ENCODE peak calls at places on chromosomes 12 and 14, in eight cellular contexts. G, T, Q, B, M, H, J and N are unnamed samples.

GRCh38 chr12:38157933-38158401 is 158.6 kb upstream of the ALG10B start:
- ATAC-seq in H (no peak), J (no peak), M (no peak), T (no peak), B (no peak), G (no peak), Q (no peak), N (no peak)

GRCh38 chr12:14979468-14979867 is 6.6 kb downstream of the PDE6H start:
- ATAC-seq in J (peak), M (no peak), T (peak), B (no peak), H (no peak), Q (no peak), G (no peak), N (no peak)

GRCh38 chr12:69324797-69325466 is 23.2 kb upstream of the LYZ start:
- ATAC-seq in J (no peak), H (no peak), G (no peak), B (peak), T (no peak), M (peak), Q (no peak), N (peak)

GRCh38 chr14:72917420-72917819 is 8.8 kb upstream of the DCAF4 start:
- ATAC-seq in H (no peak), J (no peak), G (no peak), T (no peak), B (no peak), Q (no peak), M (no peak), N (no peak)

GRCh38 chr14:37253905-37254304 is 56.2 kb downstream of the MIPOL1 start:
- ATAC-seq in Q (no peak), G (no peak), H (no peak), M (no peak), T (no peak), J (no peak), B (no peak), N (no peak)

GRCh38 chr12:48940181-48940580 is 14.9 kb upstream of the FKBP11 start:
- ATAC-seq in H (no peak), G (no peak), Q (no peak), M (peak), T (no peak), J (no peak), B (no peak), N (no peak)

GRCh38 chr14:22500954-22501353 is 88.1 kb downstream of the DAD1 start:
- ATAC-seq in G (no peak), H (no peak), M (no peak), J (peak), T (no peak), B (no peak), Q (no peak), N (peak)

GRCh38 chr12:7460375-7461259 is 16.7 kb upstream of the CD163L1 start:
- ATAC-seq in B (peak), T (peak), M (peak), J (peak), H (no peak), Q (peak), G (peak), N (peak)

GRCh38 chr12:113090740-113091139 is 34.2 kb downstream of the DTX1 start:
- ATAC-seq in J (no peak), G (no peak), M (peak), T (no peak), Q (no peak), H (no peak), B (no peak), N (no peak)

GRCh38 chr14:53929871-53930685 is 26.5 kb downstream of the BMP4 start:
- ATAC-seq in Q (no peak), T (no peak), B (peak), H (no peak), M (no peak), G (no peak), J (no peak), N (no peak)

GRCh38 chr14:94572637-94573303 is 8.5 kb upstream of the SERPINA5 start:
- ATAC-seq in T (no peak), B (no peak), M (no peak), H (no peak), J (no peak), G (no peak), Q (no peak), N (no peak)

GRCh38 chr14:32514236-32514635 is 185.1 kb downstream of the AKAP6 start:
- ATAC-seq in B (no peak), M (no peak), G (no peak), J (no peak), H (no peak), Q (no peak), T (no peak), N (no peak)

GRCh38 chr12:18752280-18752920 is 14.5 kb downstream of the CAPZA3 start:
- ATAC-seq in T (no peak), G (peak), M (no peak), H (peak), J (no peak), Q (no peak), B (no peak), N (no peak)

GRCh38 chr14:77208266-77208978 is 26.8 kb downstream of the TMEM63C start:
- ATAC-seq in H (no peak), G (peak), Q (peak), M (no peak), J (no peak), T (peak), B (peak), N (no peak)

GRCh38 chr12:92628476-92628875 is 74.3 kb upstream of the PLEKHG7 start:
- ATAC-seq in M (no peak), T (no peak), J (no peak), Q (no peak), H (no peak), B (no peak), G (no peak), N (no peak)

GRCh38 chr12:82835217-82835616 is 148.5 kb downstream of the TMTC2 start:
- ATAC-seq in T (no peak), H (peak), Q (no peak), G (peak), J (no peak), M (no peak), B (no peak), N (no peak)

GRCh38 chr12:93982847-93983315 is 165.5 kb upstream of the PLXNC1 start:
- ATAC-seq in H (no peak), B (no peak), T (no peak), Q (peak), M (no peak), J (no peak), G (no peak), N (peak)

GRCh38 chr14:93643127-93643526 is 145.2 kb downstream of the PRIMA1 start:
- ATAC-seq in B (no peak), H (no peak), G (no peak), T (no peak), Q (no peak), J (no peak), M (peak), N (no peak)

GRCh38 chr12:102429211-102429610 is 51.2 kb downstream of the IGF1 start:
- ATAC-seq in B (no peak), T (no peak), J (no peak), G (no peak), M (no peak), H (no peak), Q (no peak), N (no peak)

GRCh38 chr12:47190905-47191304 is 111.1 kb upstream of the AMIGO2 start:
- ATAC-seq in J (no peak), M (peak), Q (no peak), G (no peak), T (no peak), H (no peak), B (no peak), N (peak)

GRCh38 chr14:95943699-95944098 is 67.1 kb downstream of the TUNAR start:
- ATAC-seq in B (no peak), M (no peak), T (no peak), H (no peak), Q (no peak), G (no peak), J (no peak), N (no peak)

GRCh38 chr12:87136330-87136976 is 880.3 kb upstream of the MGAT4C start:
- ATAC-seq in Q (no peak), B (no peak), T (no peak), M (no peak), G (peak), H (no peak), J (no peak), N (no peak)

GRCh38 chr12:1668833-1669543 is 21.9 kb upstream of the ADIPOR2 start:
- ATAC-seq in M (no peak), G (peak), T (no peak), J (peak), Q (no peak), H (peak), B (no peak), N (no peak)

GRCh38 chr12:16112626-16113560 is 164.6 kb downstream of the SLC15A5 start:
- ATAC-seq in T (no peak), J (no peak), M (no peak), Q (no peak), H (no peak), G (no peak), B (no peak), N (no peak)

GRCh38 chr12:69247253-69248018 is 8.1 kb downstream of the CPSF6 start:
- ATAC-seq in J (no peak), T (no peak), H (no peak), G (no peak), M (no peak), Q (no peak), B (peak), N (peak)

GRCh38 chr12:50992814-50993213 is 33.4 kb downstream of the SLC11A2 start:
- ATAC-seq in B (no peak), G (peak), J (no peak), H (no peak), T (no peak), M (no peak), Q (no peak), N (no peak)

GRCh38 chr14:74563233-74563585 is 48.8 kb downstream of the LTBP2 start:
- ATAC-seq in T (no peak), G (no peak), J (no peak), M (no peak), Q (no peak), H (no peak), B (no peak), N (peak)

GRCh38 chr14:22158560-22158959 is 430.5 kb downstream of the DAD1 start:
- ATAC-seq in J (no peak), T (no peak), H (no peak), B (peak), M (no peak), Q (no peak), G (no peak), N (no peak)

GRCh38 chr12:53115112-53115890 is 12.0 kb downstream of the SOAT2 start:
- ATAC-seq in T (no peak), G (peak), H (peak), Q (peak), J (no peak), B (no peak), M (no peak), N (no peak)

GRCh38 chr12:98578821-98579220 is 14.7 kb upstream of the SLC25A3 start:
- ATAC-seq in M (no peak), T (no peak), H (no peak), G (no peak), J (no peak), B (peak), Q (peak), N (no peak)